ENCODE peak calls at places on chromosomes 11 and 22, in eight cellular contexts. One of them, this sample, is unnamed. For H3K27me3, the result is how much of the 10 kb centered on the place peaks cover.

GRCh38 chr11:12258451-12258850 is 118.9 kb upstream of the PARVA start:
- DNase-seq in transverse colon: no peak
- DNase-seq in psoas muscle: no peak
- DNase-seq in SK-N-SH: no peak
- DNase-seq in naive thymus-derived CD4-positive, alpha-beta T cell: no peak
- DNase-seq in testis: no peak
- DNase-seq in neuronal stem cell: no peak
- DNase-seq in endodermal cell: no peak
- DNase-seq in this sample: no peak

GRCh38 chr11:102115557-102115956 is 5.3 kb downstream of the YAP1 start:
- DNase-seq in SK-N-SH: no peak
- DNase-seq in endodermal cell: peak
- DNase-seq in neuronal stem cell: peak
- DNase-seq in transverse colon: peak
- DNase-seq in psoas muscle: no peak
- DNase-seq in naive thymus-derived CD4-positive, alpha-beta T cell: no peak
- DNase-seq in testis: no peak
- DNase-seq in this sample: no peak

GRCh38 chr11:102911758-102912481 is 37.1 kb upstream of the MMP12 start:
- DNase-seq in SK-N-SH: no peak
- DNase-seq in neuronal stem cell: no peak
- DNase-seq in naive thymus-derived CD4-positive, alpha-beta T cell: no peak
- DNase-seq in testis: no peak
- DNase-seq in transverse colon: no peak
- DNase-seq in psoas muscle: no peak
- DNase-seq in endodermal cell: peak
- DNase-seq in this sample: no peak

GRCh38 chr22:24437820-24438328 is 10.5 kb downstream of the ADORA2A start:
- DNase-seq in neuronal stem cell: no peak
- DNase-seq in transverse colon: no peak
- DNase-seq in psoas muscle: no peak
- DNase-seq in endodermal cell: peak
- DNase-seq in naive thymus-derived CD4-positive, alpha-beta T cell: no peak
- DNase-seq in testis: no peak
- DNase-seq in SK-N-SH: peak
- DNase-seq in this sample: no peak

GRCh38 chr22:42074846-42075245 is 798 bp downstream of the PHETA2 start:
- DNase-seq in psoas muscle: no peak
- DNase-seq in naive thymus-derived CD4-positive, alpha-beta T cell: no peak
- DNase-seq in endodermal cell: no peak
- DNase-seq in neuronal stem cell: no peak
- DNase-seq in testis: no peak
- DNase-seq in SK-N-SH: no peak
- DNase-seq in transverse colon: no peak
- DNase-seq in this sample: no peak

GRCh38 chr11:18540207-18541009 is 13.7 kb upstream of the TSG101 start:
- DNase-seq in endodermal cell: no peak
- DNase-seq in neuronal stem cell: no peak
- DNase-seq in naive thymus-derived CD4-positive, alpha-beta T cell: no peak
- DNase-seq in transverse colon: no peak
- DNase-seq in psoas muscle: no peak
- DNase-seq in SK-N-SH: peak
- DNase-seq in testis: no peak
- DNase-seq in this sample: no peak

GRCh38 chr11:78380615-78381029 is 37.0 kb downstream of the GAB2 start:
- DNase-seq in transverse colon: no peak
- DNase-seq in neuronal stem cell: no peak
- DNase-seq in endodermal cell: peak
- DNase-seq in psoas muscle: no peak
- DNase-seq in testis: no peak
- DNase-seq in SK-N-SH: no peak
- DNase-seq in naive thymus-derived CD4-positive, alpha-beta T cell: no peak
- DNase-seq in this sample: no peak

GRCh38 chr22:38844661-38845367 is 986 bp upstream of the NPTXR start:
- DNase-seq in endodermal cell: no peak
- DNase-seq in naive thymus-derived CD4-positive, alpha-beta T cell: no peak
- DNase-seq in transverse colon: no peak
- DNase-seq in neuronal stem cell: no peak
- DNase-seq in psoas muscle: no peak
- DNase-seq in SK-N-SH: no peak
- DNase-seq in testis: no peak
- DNase-seq in this sample: no peak

GRCh38 chr11:24239016-24239720 is 257.7 kb upstream of the LUZP2 start:
- DNase-seq in neuronal stem cell: no peak
- DNase-seq in transverse colon: no peak
- DNase-seq in SK-N-SH: no peak
- DNase-seq in psoas muscle: no peak
- DNase-seq in naive thymus-derived CD4-positive, alpha-beta T cell: no peak
- DNase-seq in testis: no peak
- DNase-seq in endodermal cell: no peak
- DNase-seq in this sample: no peak

GRCh38 chr11:131145806-131146205 is 224.6 kb upstream of the NTM start:
- DNase-seq in naive thymus-derived CD4-positive, alpha-beta T cell: no peak
- DNase-seq in transverse colon: no peak
- DNase-seq in testis: no peak
- DNase-seq in endodermal cell: no peak
- DNase-seq in neuronal stem cell: no peak
- DNase-seq in psoas muscle: no peak
- DNase-seq in SK-N-SH: no peak
- DNase-seq in this sample: no peak

GRCh38 chr11:68584097-68584496 is 100.2 kb upstream of the GAL start:
- DNase-seq in naive thymus-derived CD4-positive, alpha-beta T cell: peak
- DNase-seq in transverse colon: peak
- DNase-seq in testis: peak
- DNase-seq in neuronal stem cell: peak
- DNase-seq in SK-N-SH: peak
- DNase-seq in psoas muscle: peak
- DNase-seq in endodermal cell: peak
- DNase-seq in this sample: peak

GRCh38 chr22:17988800-17989513 is 35.4 kb downstream of the MICAL3 start:
- DNase-seq in naive thymus-derived CD4-positive, alpha-beta T cell: no peak
- DNase-seq in testis: no peak
- DNase-seq in endodermal cell: no peak
- DNase-seq in psoas muscle: no peak
- DNase-seq in transverse colon: no peak
- DNase-seq in SK-N-SH: no peak
- DNase-seq in neuronal stem cell: no peak
- DNase-seq in this sample: no peak

GRCh38 chr11:74024630-74025029 is 15.7 kb upstream of the UCP3 start:
- DNase-seq in endodermal cell: no peak
- DNase-seq in naive thymus-derived CD4-positive, alpha-beta T cell: no peak
- DNase-seq in testis: peak
- DNase-seq in SK-N-SH: no peak
- DNase-seq in psoas muscle: peak
- DNase-seq in neuronal stem cell: no peak
- DNase-seq in transverse colon: peak
- DNase-seq in this sample: peak

GRCh38 chr11:2428322-2428795 is 16.0 kb downstream of the TRPM5 start:
- DNase-seq in psoas muscle: peak
- DNase-seq in neuronal stem cell: peak
- DNase-seq in endodermal cell: peak
- DNase-seq in naive thymus-derived CD4-positive, alpha-beta T cell: peak
- DNase-seq in SK-N-SH: peak
- DNase-seq in transverse colon: peak
- DNase-seq in testis: peak
- DNase-seq in this sample: peak

GRCh38 chr11:60899021-60899936 is 7.1 kb downstream of the PRPF19 start:
- DNase-seq in endodermal cell: peak
- DNase-seq in SK-N-SH: peak
- DNase-seq in testis: peak
- DNase-seq in transverse colon: no peak
- DNase-seq in psoas muscle: no peak
- DNase-seq in naive thymus-derived CD4-positive, alpha-beta T cell: no peak
- DNase-seq in neuronal stem cell: peak
- DNase-seq in this sample: no peak

GRCh38 chr11:124762077-124762623 is at the start of gene ESAM:
- DNase-seq in neuronal stem cell: no peak
- DNase-seq in testis: no peak
- DNase-seq in transverse colon: peak
- DNase-seq in SK-N-SH: peak
- DNase-seq in endodermal cell: peak
- DNase-seq in psoas muscle: peak
- DNase-seq in naive thymus-derived CD4-positive, alpha-beta T cell: peak
- DNase-seq in this sample: peak

GRCh38 chr11:14854057-14854456 is 38.0 kb downstream of the CYP2R1 start:
- DNase-seq in transverse colon: no peak
- DNase-seq in SK-N-SH: no peak
- DNase-seq in psoas muscle: no peak
- DNase-seq in testis: no peak
- DNase-seq in endodermal cell: no peak
- DNase-seq in naive thymus-derived CD4-positive, alpha-beta T cell: no peak
- DNase-seq in neuronal stem cell: no peak
- DNase-seq in this sample: no peak

GRCh38 chr11:119525180-119525854 is 102.3 kb upstream of the THY1 start:
- DNase-seq in transverse colon: no peak
- DNase-seq in naive thymus-derived CD4-positive, alpha-beta T cell: no peak
- DNase-seq in psoas muscle: no peak
- DNase-seq in SK-N-SH: no peak
- DNase-seq in testis: no peak
- DNase-seq in neuronal stem cell: no peak
- DNase-seq in endodermal cell: no peak
- DNase-seq in this sample: no peak
- H3K27me3 ChIP-seq in transverse colon: under half
- H3K27me3 ChIP-seq in naive thymus-derived CD4-positive, alpha-beta T cell: under half
- H3K27me3 ChIP-seq in psoas muscle: under half
- H3K27me3 ChIP-seq in SK-N-SH: under half
- H3K27me3 ChIP-seq in testis: under half
- H3K27me3 ChIP-seq in neuronal stem cell: under half
- H3K27me3 ChIP-seq in endodermal cell: under half
- H3K27me3 ChIP-seq in this sample: under half

DNA sequence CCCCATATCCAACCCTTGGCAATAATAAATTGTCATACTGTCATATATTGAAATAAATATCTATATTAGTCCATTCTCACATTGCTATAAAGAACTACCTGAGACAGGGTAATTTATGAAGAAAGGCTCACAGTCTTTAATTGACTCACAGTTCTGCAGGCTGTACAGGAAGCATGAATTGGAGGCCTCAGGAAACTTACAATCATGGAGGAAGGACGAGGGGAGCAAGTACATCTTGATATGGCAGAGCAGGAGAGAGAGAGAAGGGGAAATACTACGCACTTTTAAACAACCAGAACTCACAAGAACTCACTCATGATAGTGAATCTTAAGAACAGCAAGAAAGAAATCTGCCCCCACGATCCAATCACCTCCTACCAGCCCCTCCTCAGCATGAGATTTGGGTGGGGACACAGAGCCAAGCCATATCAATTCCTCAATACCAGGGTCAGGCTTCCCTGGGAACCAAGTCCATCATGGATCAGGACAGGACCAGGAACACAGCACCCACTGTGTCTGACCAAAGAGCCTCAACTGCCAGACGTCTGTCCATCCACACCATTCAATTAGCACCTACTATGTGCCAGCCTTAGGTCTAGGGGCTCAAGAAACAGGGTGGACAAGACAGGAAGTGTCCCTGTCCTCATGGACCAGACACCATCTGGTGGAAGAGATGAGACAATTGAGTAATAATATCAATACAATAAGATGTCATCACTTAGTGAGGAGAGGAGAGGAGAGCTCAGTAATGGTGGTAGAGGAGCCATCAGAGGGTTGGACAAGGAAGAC is 56.9 kb upstream of the TOP3B start:
- DNase-seq in transverse colon: no peak
- DNase-seq in naive thymus-derived CD4-positive, alpha-beta T cell: no peak
- DNase-seq in neuronal stem cell: no peak
- DNase-seq in SK-N-SH: no peak
- DNase-seq in endodermal cell: no peak
- DNase-seq in psoas muscle: no peak
- DNase-seq in testis: no peak
- DNase-seq in this sample: no peak
- H3K27me3 ChIP-seq in transverse colon: under half
- H3K27me3 ChIP-seq in naive thymus-derived CD4-positive, alpha-beta T cell: under half
- H3K27me3 ChIP-seq in neuronal stem cell: under half
- H3K27me3 ChIP-seq in SK-N-SH: under half
- H3K27me3 ChIP-seq in endodermal cell: half or more
- H3K27me3 ChIP-seq in psoas muscle: under half
- H3K27me3 ChIP-seq in testis: under half
- H3K27me3 ChIP-seq in this sample: under half

DNA sequence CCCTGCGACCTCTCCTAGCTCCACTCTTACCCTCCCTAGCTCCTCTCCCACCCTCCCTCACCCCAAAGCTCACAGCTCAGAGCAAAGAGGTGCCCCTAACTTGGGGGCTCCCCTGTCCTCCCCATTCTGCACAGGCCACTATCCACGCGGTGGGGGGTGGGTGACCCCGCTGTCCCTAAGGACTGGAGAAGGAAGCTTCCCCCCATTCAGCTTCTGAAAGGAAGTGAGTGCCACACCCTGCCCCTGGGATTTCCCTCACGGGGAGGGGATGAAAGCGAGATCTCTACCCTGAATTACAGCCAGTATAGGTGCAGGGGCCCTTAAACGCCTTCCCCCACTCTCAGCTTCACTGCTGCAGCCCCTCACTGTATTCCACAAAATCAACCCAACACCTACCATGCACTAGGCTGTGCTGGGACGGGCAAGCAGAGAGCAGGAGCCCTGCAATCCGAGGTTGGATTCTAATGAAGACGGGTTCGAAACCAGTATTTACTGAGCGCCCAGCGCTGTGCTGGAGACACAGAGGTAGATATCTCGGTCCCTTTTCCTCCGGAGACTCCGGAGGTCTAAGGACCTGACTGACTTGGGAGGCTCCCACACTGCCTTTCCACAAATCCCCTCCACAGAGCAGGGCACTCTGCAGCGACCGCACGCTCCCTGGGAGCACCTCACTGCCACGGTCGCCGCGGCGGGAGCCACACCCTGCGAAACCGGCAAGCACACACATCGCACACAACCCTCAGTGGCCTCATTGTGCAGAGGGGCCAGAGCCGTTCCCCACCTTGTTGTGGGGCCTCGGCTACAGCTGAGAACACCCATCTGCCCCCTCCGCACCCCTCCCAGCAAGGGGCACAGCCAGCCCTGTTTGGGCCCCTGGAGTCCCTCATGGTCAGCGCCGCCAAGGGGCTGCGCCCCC is 1.8 kb downstream of the AHNAK start:
- DNase-seq in neuronal stem cell: no peak
- DNase-seq in endodermal cell: peak
- DNase-seq in naive thymus-derived CD4-positive, alpha-beta T cell: peak
- DNase-seq in testis: no peak
- DNase-seq in SK-N-SH: no peak
- DNase-seq in psoas muscle: peak
- DNase-seq in transverse colon: peak
- DNase-seq in this sample: no peak
- H3K27me3 ChIP-seq in neuronal stem cell: under half
- H3K27me3 ChIP-seq in endodermal cell: under half
- H3K27me3 ChIP-seq in naive thymus-derived CD4-positive, alpha-beta T cell: under half
- H3K27me3 ChIP-seq in testis: under half
- H3K27me3 ChIP-seq in SK-N-SH: under half
- H3K27me3 ChIP-seq in psoas muscle: under half
- H3K27me3 ChIP-seq in transverse colon: under half
- H3K27me3 ChIP-seq in this sample: under half

GRCh38 chr11:99670268-99670667 is 649.5 kb downstream of the CNTN5 start:
- DNase-seq in neuronal stem cell: no peak
- DNase-seq in endodermal cell: no peak
- DNase-seq in testis: no peak
- DNase-seq in transverse colon: no peak
- DNase-seq in SK-N-SH: no peak
- DNase-seq in naive thymus-derived CD4-positive, alpha-beta T cell: no peak
- DNase-seq in psoas muscle: no peak
- DNase-seq in this sample: no peak
- H3K27me3 ChIP-seq in neuronal stem cell: under half
- H3K27me3 ChIP-seq in endodermal cell: under half
- H3K27me3 ChIP-seq in testis: under half
- H3K27me3 ChIP-seq in transverse colon: under half
- H3K27me3 ChIP-seq in SK-N-SH: under half
- H3K27me3 ChIP-seq in naive thymus-derived CD4-positive, alpha-beta T cell: under half
- H3K27me3 ChIP-seq in psoas muscle: under half
- H3K27me3 ChIP-seq in this sample: under half

This sample was measured in lung.